ENCODE peak calls at places on chromosomes 7 and 10, in eight cellular contexts. One of them, this sample, is unnamed.
A peak's percentile ranks its signal among the peaks of the same experiment; 100 is the strongest.

GRCh38 chr10:787933-788651 is 98.6 kb upstream of the DIP2C start:
- DNase-seq in aorta: peak; percentile 73
- DNase-seq in PC-9: no peak
- DNase-seq in spleen: peak; percentile 71
- DNase-seq in neuronal stem cell: no peak
- DNase-seq in heart right ventricle: peak; percentile 39
- DNase-seq in A549: no peak
- DNase-seq in endodermal cell: peak; percentile 47
- DNase-seq in this sample: no peak

GRCh38 chr7:27553288-27553687 is 109.4 kb downstream of the HIBADH start:
- DNase-seq in aorta: no peak
- DNase-seq in PC-9: no peak
- DNase-seq in spleen: no peak
- DNase-seq in neuronal stem cell: no peak
- DNase-seq in heart right ventricle: no peak
- DNase-seq in A549: no peak
- DNase-seq in endodermal cell: no peak
- DNase-seq in this sample: no peak

GRCh38 chr7:34013421-34013820 is 108.1 kb downstream of the BMPER start:
- DNase-seq in aorta: no peak
- DNase-seq in PC-9: no peak
- DNase-seq in spleen: no peak
- DNase-seq in neuronal stem cell: no peak
- DNase-seq in heart right ventricle: no peak
- DNase-seq in A549: no peak
- DNase-seq in endodermal cell: no peak
- DNase-seq in this sample: no peak

GRCh38 chr7:90166153-90166552 is 11.9 kb downstream of the STEAP1 start:
- DNase-seq in aorta: no peak
- DNase-seq in PC-9: no peak
- DNase-seq in spleen: no peak
- DNase-seq in neuronal stem cell: no peak
- DNase-seq in heart right ventricle: no peak
- DNase-seq in A549: no peak
- DNase-seq in endodermal cell: no peak
- DNase-seq in this sample: no peak

GRCh38 chr7:150451097-150451793 is 815 bp downstream of the GIMAP8 start:
- DNase-seq in aorta: no peak
- DNase-seq in PC-9: no peak
- DNase-seq in spleen: peak; percentile 94
- DNase-seq in neuronal stem cell: no peak
- DNase-seq in heart right ventricle: peak; percentile 57
- DNase-seq in A549: no peak
- DNase-seq in endodermal cell: peak; percentile 36
- DNase-seq in this sample: no peak

GRCh38 chr7:70805360-70805759 is 326.6 kb upstream of the GALNT17 start:
- DNase-seq in aorta: no peak
- DNase-seq in PC-9: no peak
- DNase-seq in spleen: no peak
- DNase-seq in neuronal stem cell: no peak
- DNase-seq in heart right ventricle: no peak
- DNase-seq in A549: no peak
- DNase-seq in endodermal cell: no peak
- DNase-seq in this sample: no peak

GRCh38 chr7:95589031-95589430 is 7.3 kb downstream of the PDK4 start:
- DNase-seq in aorta: no peak
- DNase-seq in PC-9: no peak
- DNase-seq in spleen: no peak
- DNase-seq in neuronal stem cell: no peak
- DNase-seq in heart right ventricle: no peak
- DNase-seq in A549: no peak
- DNase-seq in endodermal cell: no peak
- DNase-seq in this sample: no peak

GRCh38 chr7:98210513-98211220 is 572 bp upstream of the BHLHA15 start:
- DNase-seq in aorta: peak; percentile 75
- DNase-seq in PC-9: no peak
- DNase-seq in spleen: peak; percentile 75
- DNase-seq in neuronal stem cell: no peak
- DNase-seq in heart right ventricle: no peak
- DNase-seq in A549: no peak
- DNase-seq in endodermal cell: peak; percentile 85
- DNase-seq in this sample: peak; percentile 25

GRCh38 chr7:49850921-49851613 is 77.6 kb downstream of the VWC2 start:
- DNase-seq in aorta: no peak
- DNase-seq in PC-9: no peak
- DNase-seq in spleen: no peak
- DNase-seq in neuronal stem cell: no peak
- DNase-seq in heart right ventricle: no peak
- DNase-seq in A549: no peak
- DNase-seq in endodermal cell: peak; percentile 64
- DNase-seq in this sample: no peak

GRCh38 chr10:99775850-99776249 is 6.6 kb upstream of the ABCC2 start:
- DNase-seq in aorta: no peak
- DNase-seq in PC-9: no peak
- DNase-seq in spleen: no peak
- DNase-seq in neuronal stem cell: no peak
- DNase-seq in heart right ventricle: no peak
- DNase-seq in A549: peak; percentile 84
- DNase-seq in endodermal cell: no peak
- DNase-seq in this sample: no peak

GRCh38 chr7:23687011-23687410 is 7.0 kb downstream of the FAM221A start:
- DNase-seq in aorta: no peak
- DNase-seq in PC-9: peak; percentile 63
- DNase-seq in spleen: no peak
- DNase-seq in neuronal stem cell: no peak
- DNase-seq in heart right ventricle: peak; percentile 6
- DNase-seq in A549: no peak
- DNase-seq in endodermal cell: no peak
- DNase-seq in this sample: no peak

GRCh38 chr10:124685251-124685650 is 58.9 kb downstream of the FAM53B start:
- DNase-seq in aorta: no peak
- DNase-seq in PC-9: no peak
- DNase-seq in spleen: peak; percentile 91
- DNase-seq in neuronal stem cell: no peak
- DNase-seq in heart right ventricle: no peak
- DNase-seq in A549: no peak
- DNase-seq in endodermal cell: no peak
- DNase-seq in this sample: no peak

GRCh38 chr7:55887786-55888185 is 530 bp downstream of the ZNF713 start:
- DNase-seq in aorta: no peak
- DNase-seq in PC-9: peak; percentile 29
- DNase-seq in spleen: no peak
- DNase-seq in neuronal stem cell: peak; percentile 51
- DNase-seq in heart right ventricle: no peak
- DNase-seq in A549: no peak
- DNase-seq in endodermal cell: no peak
- DNase-seq in this sample: no peak

GRCh38 chr10:29712108-29712507 is 77.3 kb upstream of the SVIL start:
- DNase-seq in aorta: no peak
- DNase-seq in PC-9: peak; percentile 17
- DNase-seq in spleen: no peak
- DNase-seq in neuronal stem cell: no peak
- DNase-seq in heart right ventricle: no peak
- DNase-seq in A549: no peak
- DNase-seq in endodermal cell: peak; percentile 78
- DNase-seq in this sample: no peak

GRCh38 chr7:363626-364025 is 73.7 kb downstream of the FOXL3 start:
- DNase-seq in aorta: peak; percentile 68
- DNase-seq in PC-9: no peak
- DNase-seq in spleen: peak; percentile 71
- DNase-seq in neuronal stem cell: no peak
- DNase-seq in heart right ventricle: no peak
- DNase-seq in A549: no peak
- DNase-seq in endodermal cell: no peak
- DNase-seq in this sample: no peak

GRCh38 chr7:133135451-133135850 is 53.6 kb upstream of the CHCHD3 start:
- DNase-seq in aorta: no peak
- DNase-seq in PC-9: no peak
- DNase-seq in spleen: no peak
- DNase-seq in neuronal stem cell: no peak
- DNase-seq in heart right ventricle: no peak
- DNase-seq in A549: no peak
- DNase-seq in endodermal cell: no peak
- DNase-seq in this sample: no peak

GRCh38 chr7:41809487-41810257 is 106.8 kb upstream of the INHBA start:
- DNase-seq in aorta: no peak
- DNase-seq in PC-9: no peak
- DNase-seq in spleen: no peak
- DNase-seq in neuronal stem cell: no peak
- DNase-seq in heart right ventricle: no peak
- DNase-seq in A549: no peak
- DNase-seq in endodermal cell: no peak
- DNase-seq in this sample: no peak

GRCh38 chr10:28593811-28594210 is 60.9 kb downstream of the WAC start:
- DNase-seq in aorta: no peak
- DNase-seq in PC-9: no peak
- DNase-seq in spleen: no peak
- DNase-seq in neuronal stem cell: no peak
- DNase-seq in heart right ventricle: no peak
- DNase-seq in A549: no peak
- DNase-seq in endodermal cell: peak; percentile 57
- DNase-seq in this sample: no peak

GRCh38 chr7:51224811-51225581 is 91.6 kb downstream of the COBL start:
- DNase-seq in aorta: no peak
- DNase-seq in PC-9: peak; percentile 73
- DNase-seq in spleen: no peak
- DNase-seq in neuronal stem cell: no peak
- DNase-seq in heart right ventricle: no peak
- DNase-seq in A549: peak; percentile 48
- DNase-seq in endodermal cell: peak; percentile 84
- DNase-seq in this sample: no peak

GRCh38 chr7:116802784-116803183 is 59.6 kb upstream of the CAPZA2 start:
- DNase-seq in aorta: no peak
- DNase-seq in PC-9: peak; percentile 25
- DNase-seq in spleen: no peak
- DNase-seq in neuronal stem cell: peak; percentile 14
- DNase-seq in heart right ventricle: peak; percentile 26
- DNase-seq in A549: peak; percentile 51
- DNase-seq in endodermal cell: peak; percentile 57
- DNase-seq in this sample: no peak

GRCh38 chr10:94199565-94199964 is 163.2 kb downstream of the NOC3L start:
- DNase-seq in aorta: no peak
- DNase-seq in PC-9: no peak
- DNase-seq in spleen: no peak
- DNase-seq in neuronal stem cell: no peak
- DNase-seq in heart right ventricle: no peak
- DNase-seq in A549: no peak
- DNase-seq in endodermal cell: no peak
- DNase-seq in this sample: no peak

GRCh38 chr7:130937830-130938229 is 203.8 kb upstream of the KLF14 start:
- DNase-seq in aorta: no peak
- DNase-seq in PC-9: no peak
- DNase-seq in spleen: no peak
- DNase-seq in neuronal stem cell: no peak
- DNase-seq in heart right ventricle: no peak
- DNase-seq in A549: no peak
- DNase-seq in endodermal cell: no peak
- DNase-seq in this sample: no peak
- H3K27ac ChIP-seq in aorta: no peak overlapping the region
- H3K27ac ChIP-seq in PC-9: no peak overlapping the region
- H3K27ac ChIP-seq in spleen: no peak overlapping the region
- H3K27ac ChIP-seq in neuronal stem cell: no peak overlapping the region
- H3K27ac ChIP-seq in heart right ventricle: no peak overlapping the region
- H3K27ac ChIP-seq in A549: peak overlapping the region; percentile 86
- H3K27ac ChIP-seq in endodermal cell: no peak overlapping the region
- H3K27ac ChIP-seq in this sample: peak overlapping the region; percentile 49

DNA sequence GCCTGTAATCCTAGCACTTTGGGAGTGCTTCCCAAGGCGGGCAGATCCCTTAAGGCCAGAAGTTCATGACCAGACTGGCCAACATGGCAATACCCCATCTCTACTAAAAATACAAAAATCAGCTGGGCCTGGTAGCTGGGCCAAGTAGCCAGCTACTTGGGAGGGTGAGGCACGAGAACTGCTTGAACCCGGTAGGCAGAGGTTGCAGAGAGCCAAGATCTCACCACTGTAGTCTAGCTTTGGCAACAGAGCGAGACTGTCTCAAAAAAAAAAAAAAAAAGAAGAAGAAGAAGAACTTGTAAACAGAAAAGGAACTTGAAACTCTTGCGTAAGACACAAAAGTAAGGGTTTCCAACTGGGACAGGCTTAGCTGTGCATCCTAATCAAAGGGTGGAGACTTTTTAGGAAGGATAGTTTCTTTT is 5.6 kb upstream of the IFIT2 start:
- DNase-seq in aorta: no peak
- DNase-seq in PC-9: no peak
- DNase-seq in spleen: no peak
- DNase-seq in neuronal stem cell: no peak
- DNase-seq in heart right ventricle: no peak
- DNase-seq in A549: no peak
- DNase-seq in endodermal cell: no peak
- DNase-seq in this sample: peak; percentile 3
- H3K27ac ChIP-seq in aorta: peak overlapping the region; percentile 59
- H3K27ac ChIP-seq in PC-9: peak overlapping the region; percentile 72
- H3K27ac ChIP-seq in spleen: peak overlapping the region; percentile 60
- H3K27ac ChIP-seq in neuronal stem cell: no peak overlapping the region
- H3K27ac ChIP-seq in heart right ventricle: peak overlapping the region; percentile 41
- H3K27ac ChIP-seq in A549: no peak overlapping the region
- H3K27ac ChIP-seq in endodermal cell: no peak overlapping the region
- H3K27ac ChIP-seq in this sample: no peak overlapping the region

GRCh38 chr7:108605582-108606173 is 36.0 kb downstream of the DNAJB9 start:
- DNase-seq in aorta: no peak
- DNase-seq in PC-9: no peak
- DNase-seq in spleen: no peak
- DNase-seq in neuronal stem cell: no peak
- DNase-seq in heart right ventricle: no peak
- DNase-seq in A549: no peak
- DNase-seq in endodermal cell: no peak
- DNase-seq in this sample: no peak
- H3K27ac ChIP-seq in aorta: no peak overlapping the region
- H3K27ac ChIP-seq in PC-9: no peak overlapping the region
- H3K27ac ChIP-seq in spleen: no peak overlapping the region
- H3K27ac ChIP-seq in neuronal stem cell: no peak overlapping the region
- H3K27ac ChIP-seq in heart right ventricle: no peak overlapping the region
- H3K27ac ChIP-seq in A549: no peak overlapping the region
- H3K27ac ChIP-seq in endodermal cell: no peak overlapping the region
- H3K27ac ChIP-seq in this sample: no peak overlapping the region

DNA sequence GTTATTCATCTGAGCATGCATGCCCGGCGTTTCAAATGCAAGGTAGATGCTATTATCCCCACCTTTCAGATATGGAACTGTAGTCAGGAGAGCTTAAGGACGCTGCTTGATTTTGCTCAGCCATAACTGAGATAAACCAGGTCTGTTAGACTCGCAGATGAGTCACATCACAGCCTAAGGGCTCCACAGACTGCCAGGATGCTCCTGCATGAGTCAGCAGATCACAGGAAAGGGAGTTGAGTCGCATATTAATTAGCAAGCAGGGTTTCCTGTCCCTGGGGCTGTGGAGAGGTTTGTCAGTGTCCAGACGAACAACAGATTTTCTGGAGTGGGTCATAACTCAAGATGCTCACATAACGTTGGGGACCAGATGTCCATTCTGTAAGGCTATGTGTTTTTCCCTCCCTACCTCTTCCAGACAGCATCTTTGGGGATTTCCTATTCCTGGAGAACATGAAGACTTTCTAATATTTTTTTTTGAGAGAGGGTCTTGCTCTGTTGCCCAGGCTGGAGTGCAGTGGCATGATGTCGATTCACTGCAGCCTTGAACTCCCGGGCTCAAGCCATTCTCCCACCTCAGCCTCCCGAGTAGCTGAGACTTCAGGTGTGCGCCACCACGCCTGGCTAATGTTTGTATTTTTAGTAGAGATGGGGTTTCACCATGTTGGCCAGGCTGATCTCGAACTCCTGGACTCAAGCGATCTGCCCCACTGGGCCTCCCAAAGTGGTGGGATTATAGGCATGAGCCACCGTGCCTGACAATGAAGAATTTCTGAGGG is 36.7 kb downstream of the PFKFB3 start:
- DNase-seq in aorta: no peak
- DNase-seq in PC-9: peak; percentile 84
- DNase-seq in spleen: no peak
- DNase-seq in neuronal stem cell: no peak
- DNase-seq in heart right ventricle: peak; percentile 50
- DNase-seq in A549: peak; percentile 98
- DNase-seq in endodermal cell: peak; percentile 16
- DNase-seq in this sample: no peak
- H3K27ac ChIP-seq in aorta: peak overlapping the region; percentile 24
- H3K27ac ChIP-seq in PC-9: peak overlapping the region; percentile 60
- H3K27ac ChIP-seq in spleen: no peak overlapping the region
- H3K27ac ChIP-seq in neuronal stem cell: no peak overlapping the region
- H3K27ac ChIP-seq in heart right ventricle: no peak overlapping the region
- H3K27ac ChIP-seq in A549: peak overlapping the region; percentile 75
- H3K27ac ChIP-seq in endodermal cell: no peak overlapping the region
- H3K27ac ChIP-seq in this sample: no peak overlapping the region

This sample was measured in caudate nucleus.